ENCODE peak calls at places on chromosomes 1 and 21, in nine cellular contexts. P, T, Y, X, O, C, M, H and Q are unnamed samples.

GRCh38 chr1:3074297-3074741 is 5.3 kb downstream of the PRDM16 start:
- DNase-seq in H (no peak), P (no peak), C (no peak), O (no peak), T (no peak), X (no peak), M (no peak), Y (no peak), Q (peak)

GRCh38 chr1:12511128-12511484 is 106.9 kb downstream of the DHRS3 start:
- DNase-seq in X (no peak), O (no peak), Y (no peak), P (no peak), C (no peak), H (no peak), T (peak), M (no peak), Q (no peak)

GRCh38 chr1:160834945-160835565 is 27.6 kb downstream of the CD244 start:
- DNase-seq in O (no peak), X (no peak), T (no peak), Y (peak), H (peak), C (no peak), M (peak), P (no peak), Q (no peak)

GRCh38 chr1:9589719-9590157 is 1.0 kb downstream of the TMEM201 start:
- DNase-seq in X (no peak), H (no peak), P (no peak), C (no peak), O (no peak), Y (no peak), M (no peak), T (no peak), Q (no peak)

GRCh38 chr1:16167331-16168143 is 11.7 kb upstream of the EPHA2 start:
- DNase-seq in M (no peak), H (no peak), C (no peak), X (no peak), T (peak), O (no peak), P (no peak), Y (peak), Q (no peak)

GRCh38 chr21:40054403-40054802 is 187.2 kb downstream of the PCP4 start:
- DNase-seq in P (no peak), Y (no peak), T (no peak), M (no peak), H (no peak), C (peak), O (peak), X (no peak), Q (no peak)

GRCh38 chr21:37764696-37765095 is 151.6 kb downstream of the KCNJ6 start:
- DNase-seq in P (no peak), O (no peak), M (no peak), T (peak), Y (no peak), H (no peak), X (no peak), C (peak), Q (no peak)

GRCh38 chr1:97433520-97434175 is 487.2 kb downstream of the DPYD start:
- DNase-seq in P (peak), Y (no peak), H (peak), M (peak), X (no peak), T (no peak), C (peak), O (no peak), Q (peak)

GRCh38 chr1:1832820-1833219 is 54.5 kb upstream of the NADK start:
- DNase-seq in C (no peak), O (no peak), X (no peak), Y (no peak), T (no peak), H (peak), P (no peak), M (no peak), Q (peak)

GRCh38 chr1:209045326-209046057 is 538.0 kb upstream of the CAMK1G start:
- DNase-seq in Y (no peak), T (no peak), O (no peak), X (no peak), M (no peak), P (no peak), H (no peak), C (peak), Q (peak)

GRCh38 chr1:24047101-24047459 is 64.9 kb downstream of the MYOM3 start:
- DNase-seq in H (no peak), O (peak), T (no peak), C (peak), Y (peak), P (peak), M (peak), X (no peak), Q (no peak)

GRCh38 chr1:1371741-1372711 is 3.0 kb downstream of the AURKAIP1 start:
- DNase-seq in Y (peak), C (no peak), X (no peak), O (no peak), M (no peak), H (no peak), T (peak), P (no peak), Q (no peak)

GRCh38 chr1:155012052-155012546 is 9.5 kb downstream of the ZBTB7B start:
- DNase-seq in C (no peak), M (peak), H (no peak), T (peak), X (peak), Y (no peak), P (no peak), O (peak), Q (no peak)

GRCh38 chr1:245687636-245688535 is 533.1 kb downstream of the KIF26B start:
- DNase-seq in C (no peak), Y (peak), O (no peak), H (no peak), T (peak), M (no peak), P (no peak), X (no peak), Q (no peak)

GRCh38 chr1:205492201-205492667 is 12.2 kb upstream of the CDK18 start:
- DNase-seq in P (no peak), M (no peak), Y (no peak), C (no peak), O (no peak), X (no peak), T (peak), H (no peak), Q (no peak)

GRCh38 chr21:46183910-46184624 is at the start of gene SPATC1L:
- DNase-seq in T (peak), Y (no peak), P (no peak), C (peak), O (peak), H (peak), M (peak), X (peak), Q (no peak)

GRCh38 chr1:207407655-207408256 is 46.4 kb upstream of the CR2 start:
- DNase-seq in Y (no peak), M (peak), H (no peak), T (no peak), P (no peak), X (no peak), O (no peak), C (no peak), Q (no peak)

GRCh38 chr1:96596226-96596625 is 125.4 kb upstream of the PTBP2 start:
- DNase-seq in C (no peak), M (peak), P (peak), X (no peak), O (no peak), T (peak), Y (peak), H (peak), Q (no peak)

GRCh38 chr21:37557261-37557950 is 190.8 kb downstream of the DYRK1A start:
- DNase-seq in P (no peak), T (no peak), H (no peak), C (no peak), O (no peak), Y (no peak), X (no peak), M (no peak), Q (no peak)

GRCh38 chr21:15444118-15444960 is 285.4 kb upstream of the USP25 start:
- DNase-seq in H (no peak), Y (peak), M (no peak), P (no peak), T (peak), X (no peak), O (no peak), C (no peak), Q (no peak)

GRCh38 chr1:199447906-199448305 is 579.6 kb upstream of the NR5A2 start:
- DNase-seq in C (no peak), X (no peak), Y (no peak), T (no peak), P (no peak), O (no peak), H (no peak), M (no peak), Q (peak)

GRCh38 chr1:61378498-61379180 is 296.3 kb downstream of the NFIA start:
- DNase-seq in X (no peak), P (no peak), T (no peak), Y (no peak), C (no peak), O (no peak), H (no peak), M (no peak), Q (no peak)

GRCh38 chr1:244989813-244990212 is 125.5 kb upstream of the HNRNPU start:
- DNase-seq in O (no peak), T (no peak), M (peak), Y (no peak), C (no peak), X (no peak), P (no peak), H (no peak), Q (no peak)

GRCh38 chr21:41411449-41412089 is 14.5 kb upstream of the MX1 start:
- DNase-seq in Y (no peak), C (no peak), O (peak), X (no peak), P (no peak), T (peak), H (no peak), M (no peak), Q (no peak)

GRCh38 chr1:16202281-16203210 is 9.9 kb downstream of the ARHGEF19 start:
- DNase-seq in T (no peak), Y (no peak), X (no peak), P (no peak), H (no peak), O (no peak), C (no peak), M (no peak), Q (no peak)

GRCh38 chr1:86778510-86779218 is 74.3 kb downstream of the SH3GLB1 start:
- DNase-seq in H (no peak), C (peak), Y (no peak), O (no peak), T (no peak), P (no peak), M (peak), X (no peak), Q (no peak)

GRCh38 chr1:107536266-107536665 is 395.4 kb downstream of the NTNG1 start:
- DNase-seq in Y (no peak), P (no peak), T (no peak), O (no peak), X (no peak), M (no peak), H (no peak), C (peak), Q (no peak)

GRCh38 chr1:108685524-108685923 is 6.6 kb upstream of the PRPF38B start:
- DNase-seq in P (no peak), Y (no peak), C (no peak), O (no peak), M (no peak), T (no peak), H (no peak), X (no peak), Q (no peak)

GRCh38 chr1:108678696-108679095 is 13.4 kb upstream of the PRPF38B start:
- DNase-seq in H (no peak), Y (no peak), T (no peak), O (no peak), X (no peak), C (no peak), P (no peak), M (no peak), Q (no peak)

DNA sequence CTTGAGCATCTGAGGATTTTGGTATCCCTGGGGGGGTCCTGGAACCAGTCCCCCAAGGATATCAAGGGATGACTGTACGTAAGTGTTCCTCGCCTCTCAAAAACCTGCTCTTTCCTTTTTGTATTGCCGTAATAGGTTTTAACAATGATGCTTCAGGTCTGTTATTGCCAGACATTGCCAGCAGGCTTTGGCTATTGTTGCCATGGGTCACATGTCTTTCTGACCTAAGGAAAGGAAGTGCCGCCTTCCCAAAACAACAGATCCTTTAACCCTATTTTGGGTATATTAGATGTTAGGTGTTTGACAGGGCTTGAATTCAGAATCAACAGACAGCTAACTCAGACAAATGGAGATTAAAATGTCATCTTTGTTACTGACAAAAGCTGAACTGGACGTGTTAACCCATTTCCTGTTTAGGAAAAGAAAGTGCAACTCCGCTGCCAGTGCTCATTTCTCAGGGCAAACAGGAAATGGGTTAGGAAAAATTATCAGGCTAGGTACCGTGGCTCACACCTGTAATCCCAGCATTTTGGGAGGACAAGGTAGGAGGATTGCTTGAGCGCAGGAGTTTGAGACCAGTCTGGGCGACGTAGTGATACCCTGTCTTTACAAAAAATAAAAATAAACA is 12.4 kb upstream of the PRPF38B start:
- DNase-seq in P (no peak), C (no peak), X (no peak), M (no peak), O (no peak), Y (no peak), T (no peak), H (no peak), Q (no peak)
- H3K4me3 ChIP-seq in P (no peak), C (no peak), X (no peak), M (no peak), O (peak), Y (no peak), T (no peak), H (no peak), Q (no peak)

GRCh38 chr1:26788515-26788785 is 700 bp downstream of the PIGV start:
- DNase-seq in C (no peak), Y (no peak), P (no peak), O (no peak), T (no peak), H (no peak), X (no peak), M (no peak), Q (no peak)

GRCh38 chr1:26787381-26787705 is 407 bp upstream of the PIGV start:
- DNase-seq in X (no peak), M (peak), T (no peak), O (no peak), Y (no peak), P (no peak), H (peak), C (peak), Q (no peak)

GRCh38 chr1:26786437-26787380 is 1.0 kb upstream of the PIGV start:
- DNase-seq in T (peak), Y (peak), O (peak), P (no peak), H (peak), M (peak), C (peak), X (peak), Q (no peak)

GRCh38 chr1:26788836-26789611 is 1.3 kb downstream of the PIGV start:
- DNase-seq in M (peak), H (peak), X (peak), O (peak), T (peak), P (peak), C (peak), Y (peak), Q (no peak)

GRCh38 chr1:26787706-26788514 is at the start of gene PIGV:
- DNase-seq in Y (peak), C (peak), M (peak), H (peak), O (peak), X (peak), T (peak), P (no peak), Q (no peak)
- TF ChIP-seq CTCF in Y (no peak), C (no peak), M (no peak), H (peak), O (peak), X (peak), T (no peak), P (no peak), Q (no peak)

GRCh38 chr1:20684651-20685050 is 23.5 kb upstream of the DDOST start:
- DNase-seq in P (no peak), H (no peak), T (no peak), Y (no peak), C (no peak), O (no peak), X (no peak), M (no peak), Q (no peak)

GRCh38 chr1:20683614-20684013 is 22.4 kb upstream of the DDOST start:
- DNase-seq in O (no peak), T (no peak), M (no peak), P (no peak), X (no peak), Y (no peak), H (no peak), C (no peak), Q (no peak)

GRCh38 chr1:20685739-20686138 is 24.6 kb upstream of the DDOST start:
- DNase-seq in X (no peak), C (no peak), T (no peak), P (no peak), O (no peak), H (no peak), Y (no peak), M (no peak), Q (no peak)

GRCh38 chr1:20684050-20684620 is 23.0 kb upstream of the DDOST start:
- DNase-seq in C (no peak), H (no peak), Y (no peak), T (no peak), O (no peak), P (no peak), M (no peak), X (no peak), Q (no peak)

GRCh38 chr1:20685099-20685662 is 24.0 kb upstream of the DDOST start:
- DNase-seq in H (no peak), T (no peak), M (no peak), X (no peak), O (peak), Y (no peak), P (no peak), C (no peak), Q (no peak)
- H3K4me3 ChIP-seq in H (no peak), T (no peak), M (no peak), X (no peak), O (peak), Y (no peak), P (no peak), C (no peak), Q (no peak)

DNA sequence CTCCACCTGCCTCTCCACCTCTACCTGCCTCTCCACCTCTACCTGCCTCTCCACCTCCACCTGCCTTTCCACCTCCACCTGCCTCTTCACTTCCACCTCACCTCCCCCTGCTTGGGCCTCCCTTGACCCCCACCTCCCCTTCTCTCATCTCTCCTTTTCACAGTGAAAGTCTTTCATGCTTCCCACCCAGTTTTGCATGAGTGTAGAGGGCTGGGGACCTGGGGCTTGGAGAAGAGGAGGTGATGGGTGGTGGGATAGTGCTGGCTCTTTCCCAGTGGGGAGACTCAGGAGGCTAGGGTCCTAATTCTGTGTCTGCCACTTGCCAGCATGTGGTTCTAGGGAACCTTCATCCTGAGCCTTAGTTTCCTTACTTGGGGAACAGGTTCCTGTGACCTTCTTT is 316.2 kb upstream of the C1orf174 start:
- DNase-seq in P (no peak), Y (no peak), M (no peak), O (no peak), C (no peak), X (no peak), H (no peak), T (no peak), Q (no peak)
- TF ChIP-seq CTCF in P (no peak), Y (no peak), M (no peak), O (no peak), C (no peak), X (no peak), H (no peak), T (no peak), Q (no peak)

DNA sequence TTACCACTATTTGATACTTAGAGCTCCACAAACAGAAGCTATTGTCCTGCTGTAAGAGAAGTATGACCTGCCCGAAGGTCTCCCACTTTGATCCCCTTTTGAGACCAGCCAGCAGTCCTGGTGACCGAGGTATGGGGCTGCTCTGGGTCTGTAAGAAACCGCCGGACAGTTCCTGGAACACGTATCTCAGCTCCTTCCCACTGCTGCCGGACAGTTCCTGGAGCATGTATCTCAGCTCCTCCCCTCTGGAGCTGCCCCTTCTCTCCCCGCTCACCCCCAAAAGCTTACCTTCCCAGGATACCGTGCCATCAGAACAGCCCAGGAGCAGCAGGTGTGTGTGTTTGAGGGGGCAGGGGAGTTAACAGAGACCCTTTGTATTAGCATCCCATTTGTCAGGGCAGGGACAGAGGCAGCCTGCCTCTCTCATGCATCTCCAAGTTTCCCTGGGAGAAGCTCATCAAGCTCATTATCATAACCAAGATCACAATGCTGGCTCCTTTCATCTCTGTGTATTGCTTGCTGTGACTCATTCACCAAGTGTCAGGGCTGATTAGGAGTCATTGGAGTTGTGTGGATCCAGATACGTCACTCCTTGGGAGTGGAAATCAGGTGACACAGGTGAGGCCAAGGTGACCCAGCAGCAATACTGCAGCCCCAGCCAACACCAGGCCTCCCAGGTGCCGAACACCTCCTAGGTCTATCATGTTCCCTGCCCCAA is 25.3 kb downstream of the OPTC start:
- DNase-seq in H (no peak), O (no peak), Y (peak), T (peak), P (no peak), C (no peak), X (no peak), M (no peak), Q (peak)
- H3K4me3 ChIP-seq in H (no peak), O (no peak), Y (no peak), T (peak), P (no peak), C (no peak), X (no peak), M (no peak), Q (no peak)

GRCh38 chr1:59288046-59288445 is 8.8 kb upstream of the FGGY start:
- DNase-seq in C (no peak), M (no peak), H (no peak), T (no peak), P (no peak), X (no peak), O (no peak), Y (no peak), Q (no peak)

GRCh38 chr1:59289570-59289969 is 7.3 kb upstream of the FGGY start:
- DNase-seq in P (no peak), M (no peak), X (no peak), H (no peak), C (no peak), O (no peak), Y (no peak), T (no peak), Q (no peak)

GRCh38 chr1:59291566-59291965 is 5.3 kb upstream of the FGGY start:
- DNase-seq in Y (no peak), H (no peak), M (no peak), P (no peak), X (no peak), T (no peak), C (no peak), O (no peak), Q (no peak)

GRCh38 chr1:59292557-59292956 is 4.3 kb upstream of the FGGY start:
- DNase-seq in T (no peak), P (no peak), Y (no peak), H (peak), C (no peak), X (no peak), M (peak), O (peak), Q (peak)

GRCh38 chr1:59290173-59290954 is 6.5 kb upstream of the FGGY start:
- DNase-seq in H (peak), O (no peak), T (peak), C (no peak), M (peak), X (no peak), P (no peak), Y (peak), Q (no peak)
- TF ChIP-seq CTCF in H (peak), O (peak), T (peak), C (peak), M (peak), X (no peak), P (peak), Y (peak), Q (peak)